ENCODE peak calls at places on chromosomes 16 and 17, in seven cellular contexts. E is cardiac fibroblast; S is NCI-H1436; X is HS-5; N is activated naive CD4-positive, alpha-beta T cell; I is Kasumi-1; Q is Peyer's patch. T is an unnamed sample.

GRCh38 chr16:4500283-4500682 is 24.1 kb downstream of the HMOX2 start:
- DNase-seq in Q (no peak), N (no peak), E (peak; percentile 87), S (no peak), X (peak; percentile 55), I (no peak), T (no peak)

GRCh38 chr17:64028874-64029464 is 8.5 kb upstream of the ICAM2 start:
- DNase-seq in N (peak; percentile 47), Q (peak; percentile 80), S (peak; percentile 61), E (peak; percentile 81), X (peak; percentile 25), I (peak; percentile 77), T (peak; percentile 61)

GRCh38 chr16:53414381-53414780 is 19.9 kb upstream of the RBL2 start:
- DNase-seq in N (no peak), Q (no peak), E (no peak), I (no peak), X (no peak), S (no peak), T (no peak)

GRCh38 chr16:50166511-50167500 is 13.7 kb downstream of the TENT4B start:
- DNase-seq in X (no peak), Q (no peak), S (no peak), E (peak; percentile 31), I (no peak), N (no peak), T (no peak)

GRCh38 chr16:54430491-54431030 is 144.0 kb upstream of the IRX3 start:
- DNase-seq in Q (no peak), S (no peak), I (no peak), N (no peak), X (peak; percentile 40), E (peak; percentile 57), T (no peak)

GRCh38 chr17:28497931-28498330 is 8.2 kb upstream of the FOXN1 start:
- DNase-seq in E (no peak), Q (no peak), S (no peak), N (no peak), I (no peak), X (no peak), T (no peak)

GRCh38 chr17:46976626-46977270 is 2.3 kb downstream of the RPRML start:
- DNase-seq in N (no peak), E (no peak), X (no peak), I (no peak), Q (no peak), S (no peak), T (no peak)

GRCh38 chr16:22948603-22949368 is 134.8 kb downstream of the HS3ST2 start:
- DNase-seq in I (peak; percentile 51), E (peak; percentile 64), Q (peak; percentile 71), S (no peak), X (peak; percentile 22), N (no peak), T (peak; percentile 51)

GRCh38 chr17:57420674-57421392 is 164.5 kb downstream of the MSI2 start:
- DNase-seq in E (no peak), Q (no peak), X (no peak), S (peak; percentile 46), I (no peak), N (no peak), T (no peak)

GRCh38 chr17:34420254-34420766 is 57.3 kb upstream of the CCL1 start:
- DNase-seq in Q (peak; percentile 52), N (peak; percentile 43), X (peak; percentile 19), E (peak; percentile 74), S (peak; percentile 62), I (peak; percentile 81), T (peak; percentile 52)

GRCh38 chr16:4626396-4626795 is 1.8 kb downstream of the MGRN1 start:
- DNase-seq in N (no peak), I (no peak), S (no peak), Q (no peak), X (no peak), E (no peak), T (no peak)

GRCh38 chr16:28504707-28505404 is 1.8 kb downstream of the IL27 start:
- DNase-seq in Q (no peak), S (no peak), X (no peak), E (no peak), I (no peak), N (no peak), T (no peak)

GRCh38 chr17:76051071-76051467 is 21.2 kb downstream of the SRP68 start:
- DNase-seq in E (no peak), I (no peak), Q (no peak), X (no peak), N (no peak), S (no peak), T (no peak)

T was measured in left ventricle myocardium superior.